ENCODE peak calls at places on chromosomes 16 and 17, in four cellular contexts. J is astrocyte, N is hepatic stellate cell, O is NCI-H1417. S is an unnamed sample.

GRCh38 chr16:24776486-24777220 is 47.2 kb downstream of the TNRC6A start:
- DNase-seq in J (peak), N (no peak), O (no peak), S (peak)

GRCh38 chr16:67845291-67846062 is 1.3 kb upstream of the NUTF2 start:
- DNase-seq in J (no peak), N (no peak), O (no peak), S (no peak)

GRCh38 chr16:83717814-83718213 is 90.0 kb upstream of the HSBP1 start:
- DNase-seq in J (peak), N (peak), O (no peak), S (peak)

GRCh38 chr16:49523435-49524159 is 150.0 kb downstream of the C16orf78 start:
- DNase-seq in J (no peak), N (no peak), O (no peak), S (no peak)

GRCh38 chr17:49646391-49647255 is 31.3 kb downstream of the SPOP start:
- DNase-seq in J (peak), N (peak), O (no peak), S (peak)

GRCh38 chr17:67577429-67577828 is 140.3 kb upstream of the NOL11 start:
- DNase-seq in J (no peak), N (no peak), O (no peak), S (no peak)

GRCh38 chr17:2975469-2975958 is 87.9 kb downstream of the OR1D5 start:
- DNase-seq in J (peak), N (peak), O (peak), S (no peak)

GRCh38 chr16:84082835-84083569 is 33.7 kb downstream of the MBTPS1 start:
- DNase-seq in J (no peak), N (no peak), O (no peak), S (no peak)

GRCh38 chr17:2883544-2884203 is 87.4 kb downstream of the RAP1GAP2 start:
- DNase-seq in J (peak), N (peak), O (peak), S (peak)

GRCh38 chr17:40301315-40301714 is 7.7 kb upstream of the RARA start:
- DNase-seq in J (no peak), N (no peak), O (no peak), S (no peak)